ENCODE peak calls at places on chromosomes 1 and 21, in seven cellular contexts. F, M, H, Y, Z, K and P are unnamed samples.

GRCh38 chr21:39120876-39121599 is 62.2 kb downstream of the PSMG1 start:
- DNase-seq in F (no peak), M (no peak), H (no peak), Y (no peak), Z (no peak), K (no peak), P (no peak)

GRCh38 chr1:160096491-160097116 is 1.8 kb downstream of the IGSF8 start:
- DNase-seq in F (no peak), M (peak; percentile 51), H (no peak), Y (no peak), Z (peak; percentile 37), K (no peak), P (no peak)

GRCh38 chr1:181397841-181398240 is 85.5 kb upstream of the CACNA1E start:
- DNase-seq in F (no peak), M (no peak), H (no peak), Y (no peak), Z (no peak), K (no peak), P (no peak)

GRCh38 chr1:59025201-59025600 is 241.4 kb upstream of the JUN start:
- DNase-seq in F (no peak), M (no peak), H (no peak), Y (no peak), Z (peak; percentile 70), K (no peak), P (no peak)

GRCh38 chr1:46303872-46304326 is 401 bp downstream of the UQCRH start:
- DNase-seq in F (no peak), M (no peak), H (no peak), Y (no peak), Z (no peak), K (no peak), P (no peak)

GRCh38 chr1:14137411-14138134 is 437.6 kb downstream of the PRDM2 start:
- DNase-seq in F (no peak), M (no peak), H (no peak), Y (no peak), Z (no peak), K (no peak), P (peak; percentile 64)

GRCh38 chr1:12059722-12060464 is 3.2 kb upstream of the TNFRSF8 start:
- DNase-seq in F (no peak), M (no peak), H (no peak), Y (no peak), Z (no peak), K (no peak), P (no peak)

GRCh38 chr1:67850151-67850551 is 16.9 kb upstream of the GNG12 start:
- DNase-seq in F (no peak), M (peak; percentile 57), H (no peak), Y (no peak), Z (peak; percentile 66), K (no peak), P (no peak)

GRCh38 chr1:64942648-64943047 is 23.7 kb downstream of the JAK1 start:
- DNase-seq in F (no peak), M (no peak), H (no peak), Y (no peak), Z (no peak), K (no peak), P (no peak)

GRCh38 chr1:109371271-109371739 is 26.4 kb downstream of the SORT1 start:
- DNase-seq in F (no peak), M (peak; percentile 63), H (no peak), Y (no peak), Z (peak; percentile 77), K (no peak), P (no peak)

GRCh38 chr21:42002421-42002958 is 7.7 kb downstream of the ZBTB21 start:
- DNase-seq in F (no peak), M (peak; percentile 37), H (no peak), Y (no peak), Z (peak; percentile 72), K (no peak), P (peak; percentile 55)

GRCh38 chr1:211260161-211261107 is 1.3 kb downstream of the RCOR3 start:
- DNase-seq in F (peak; percentile 16), M (peak; percentile 88), H (peak; percentile 81), Y (peak; percentile 41), Z (peak; percentile 73), K (peak; percentile 89), P (peak; percentile 96)

GRCh38 chr1:184160236-184160635 is 108.7 kb downstream of the TSEN15 start:
- DNase-seq in F (no peak), M (no peak), H (no peak), Y (no peak), Z (peak; percentile 57), K (no peak), P (peak; percentile 17)

GRCh38 chr1:3066250-3066711 is 2.7 kb upstream of the PRDM16 start:
- DNase-seq in F (no peak), M (peak; percentile 68), H (peak; percentile 71), Y (peak; percentile 3), Z (peak; percentile 8), K (peak; percentile 81), P (no peak)

GRCh38 chr1:12469990-12470389 is 148.0 kb downstream of the DHRS3 start:
- DNase-seq in F (no peak), M (no peak), H (no peak), Y (no peak), Z (no peak), K (no peak), P (no peak)

GRCh38 chr1:167977245-167977644 is 40.4 kb upstream of the MPC2 start:
- DNase-seq in F (no peak), M (no peak), H (no peak), Y (no peak), Z (no peak), K (no peak), P (no peak)

GRCh38 chr1:193342811-193343210 is 156.4 kb upstream of the B3GALT2 start:
- DNase-seq in F (no peak), M (no peak), H (no peak), Y (no peak), Z (no peak), K (no peak), P (no peak)

GRCh38 chr1:209513226-209513625 is 70.3 kb upstream of the CAMK1G start:
- DNase-seq in F (no peak), M (peak; percentile 46), H (no peak), Y (no peak), Z (peak; percentile 56), K (no peak), P (peak; percentile 66)

GRCh38 chr1:12472798-12473551 is 145.0 kb downstream of the DHRS3 start:
- DNase-seq in F (no peak), M (peak; percentile 65), H (peak; percentile 29), Y (no peak), Z (no peak), K (no peak), P (no peak)

GRCh38 chr1:29912413-29912812 is 676.1 kb downstream of the PTPRU start:
- DNase-seq in F (no peak), M (peak; percentile 26), H (no peak), Y (no peak), Z (peak; percentile 53), K (no peak), P (no peak)

GRCh38 chr1:66533804-66534745 is at the start of gene SGIP1:
- DNase-seq in F (no peak), M (peak; percentile 72), H (peak; percentile 55), Y (peak; percentile 27), Z (peak; percentile 72), K (peak; percentile 46), P (no peak)

GRCh38 chr1:153962088-153963029 is 978 bp downstream of the SLC39A1 start:
- DNase-seq in F (no peak), M (peak; percentile 79), H (no peak), Y (no peak), Z (peak; percentile 56), K (peak; percentile 63), P (no peak)

GRCh38 chr1:182850319-182850718 is 11.2 kb downstream of the DHX9 start:
- DNase-seq in F (no peak), M (no peak), H (no peak), Y (no peak), Z (no peak), K (no peak), P (no peak)

GRCh38 chr1:182845894-182846293 is 6.7 kb downstream of the DHX9 start:
- DNase-seq in F (no peak), M (no peak), H (no peak), Y (no peak), Z (no peak), K (no peak), P (no peak)

GRCh38 chr1:182851825-182852224 is 12.7 kb downstream of the DHX9 start:
- DNase-seq in F (no peak), M (no peak), H (no peak), Y (no peak), Z (no peak), K (no peak), P (no peak)

GRCh38 chr1:182847105-182847504 is 8.0 kb downstream of the DHX9 start:
- DNase-seq in F (no peak), M (no peak), H (no peak), Y (no peak), Z (no peak), K (no peak), P (no peak)

GRCh38 chr1:182848736-182849135 is 9.6 kb downstream of the DHX9 start:
- DNase-seq in F (no peak), M (no peak), H (no peak), Y (no peak), Z (no peak), K (no peak), P (no peak)
- H3K36me3 ChIP-seq in F (peaks cover 32% of the 10 kb centered on the region), M (peaks cover under 1% of the 10 kb centered on the region), H (peaks cover 46% of the 10 kb centered on the region), Y (peaks cover 58% of the 10 kb centered on the region), Z (peaks cover 15% of the 10 kb centered on the region), K (peaks cover 98% of the 10 kb centered on the region), P (peaks cover 92% of the 10 kb centered on the region)

GRCh38 chr1:227885135-227885647 is 62.5 kb downstream of the WNT9A start:
- DNase-seq in F (no peak), M (peak; percentile 3), H (no peak), Y (no peak), Z (no peak), K (peak; percentile 24), P (no peak)

GRCh38 chr1:227886993-227887696 is 60.6 kb downstream of the WNT9A start:
- DNase-seq in F (no peak), M (peak; percentile 89), H (peak; percentile 81), Y (no peak), Z (peak; percentile 66), K (peak; percentile 27), P (peak; percentile 92)

GRCh38 chr1:227884370-227885134 is 63.2 kb downstream of the WNT9A start:
- DNase-seq in F (no peak), M (peak; percentile 5), H (no peak), Y (no peak), Z (no peak), K (peak; percentile 20), P (no peak)

GRCh38 chr1:227886503-227886961 is 61.2 kb downstream of the WNT9A start:
- DNase-seq in F (no peak), M (peak; percentile 68), H (no peak), Y (no peak), Z (no peak), K (peak; percentile 21), P (no peak)

GRCh38 chr1:227885648-227886502 is 61.9 kb downstream of the WNT9A start:
- DNase-seq in F (no peak), M (peak; percentile 39), H (peak; percentile 73), Y (no peak), Z (peak; percentile 39), K (peak; percentile 58), P (peak; percentile 93)
- TF ChIP-seq CTCF in F (no peak), M (no peak), H (no peak), Y (no peak), Z (no peak), K (no peak), P (no peak)

GRCh38 chr1:26360051-26360806 is 6.3 kb upstream of the CRYBG2 start:
- DNase-seq in F (no peak), M (peak; percentile 75), H (no peak), Y (no peak), Z (no peak), K (no peak), P (no peak)
- H3K27ac ChIP-seq in F (peak overlapping the region; percentile 95), M (peak overlapping the region; percentile 91), H (no peak overlapping the region), Y (no peak overlapping the region), Z (no peak overlapping the region), K (no peak overlapping the region), P (no peak overlapping the region)

GRCh38 chr1:208036177-208036808 is 125.4 kb upstream of the CD34 start:
- DNase-seq in F (no peak), M (peak; percentile 44), H (no peak), Y (no peak), Z (peak; percentile 34), K (no peak), P (no peak)
- H3K36me3 ChIP-seq in F (peaks cover 28% of the 10 kb centered on the region), M (no peaks in the 10 kb centered on the region), H (peaks cover 12% of the 10 kb centered on the region), Y (peaks cover 64% of the 10 kb centered on the region), Z (no peaks in the 10 kb centered on the region), K (peaks cover 100% of the 10 kb centered on the region), P (peaks cover 45% of the 10 kb centered on the region)